ENCODE peak calls at places on chromosomes 2 and 18, in six cellular contexts. K, G, P, O, Q and L are unnamed samples.

GRCh38 chr18:36181386-36181785 is 5.9 kb upstream of the MOCOS start:
- DNase-seq in O (no peak), Q (no peak), K (no peak), G (no peak), P (no peak), L (peak; percentile 20)

GRCh38 chr2:234564719-234565118 is 67.8 kb upstream of the ARL4C start:
- DNase-seq in P (peak; percentile 80), Q (no peak), O (no peak), G (no peak), K (no peak), L (no peak)

GRCh38 chr18:6891788-6892187 is 162.3 kb downstream of the ARHGAP28 start:
- DNase-seq in Q (no peak), G (no peak), K (no peak), P (peak; percentile 56), O (no peak), L (no peak)

GRCh38 chr18:62091487-62092120 is 95.3 kb downstream of the PIGN start:
- DNase-seq in Q (no peak), P (no peak), K (no peak), O (no peak), G (no peak), L (no peak)

GRCh38 chr18:28095041-28095440 is 81.9 kb downstream of the CDH2 start:
- DNase-seq in P (peak; percentile 77), O (no peak), K (no peak), G (no peak), Q (no peak), L (no peak)

GRCh38 chr2:147614491-147614890 is 230.3 kb upstream of the ACVR2A start:
- DNase-seq in O (no peak), P (no peak), G (no peak), Q (no peak), K (no peak), L (no peak)

GRCh38 chr2:67510745-67511144 is 113.6 kb downstream of the ETAA1 start:
- DNase-seq in G (no peak), K (no peak), Q (no peak), P (peak; percentile 42), O (no peak), L (no peak)

GRCh38 chr18:36757081-36757480 is 71.7 kb downstream of the TPGS2 start:
- DNase-seq in O (no peak), P (peak; percentile 80), K (no peak), Q (peak; percentile 66), G (peak; percentile 27), L (peak; percentile 70)

GRCh38 chr2:148569221-148569620 is 75.3 kb upstream of the EPC2 start:
- DNase-seq in K (no peak), O (no peak), G (no peak), Q (no peak), P (no peak), L (no peak)

GRCh38 chr2:203061346-203061745 is 46.7 kb downstream of the NBEAL1 start:
- DNase-seq in O (no peak), G (peak; percentile 48), P (peak; percentile 84), Q (peak; percentile 90), K (peak; percentile 3), L (peak; percentile 77)

GRCh38 chr2:71455011-71455740 is 1.8 kb downstream of the DYSF start:
- DNase-seq in K (no peak), P (no peak), G (no peak), Q (no peak), O (peak; percentile 50), L (no peak)

GRCh38 chr2:215950009-215950408 is 63.3 kb downstream of the MREG start:
- DNase-seq in O (no peak), Q (peak; percentile 63), G (no peak), K (no peak), P (peak; percentile 67), L (no peak)

GRCh38 chr2:216351172-216351925 is 20.9 kb downstream of the MARCHF4 start:
- DNase-seq in O (no peak), K (no peak), Q (peak; percentile 76), P (peak; percentile 40), G (no peak), L (no peak)

GRCh38 chr2:64331430-64331700 is 122.6 kb upstream of the LGALSL start:
- DNase-seq in K (no peak), O (peak; percentile 76), G (no peak), P (no peak), Q (no peak), L (no peak)

GRCh38 chr18:49023281-49023937 is 72.6 kb upstream of the SMAD7 start:
- DNase-seq in Q (no peak), K (no peak), O (peak; percentile 25), G (no peak), P (no peak), L (no peak)

GRCh38 chr2:190415794-190416729 is 7.9 kb downstream of the MFSD6 start:
- DNase-seq in K (no peak), P (no peak), Q (no peak), G (no peak), O (no peak), L (no peak)

GRCh38 chr2:152566034-152566727 is 151.1 kb downstream of the PRPF40A start:
- DNase-seq in K (no peak), Q (no peak), O (no peak), G (no peak), P (no peak), L (peak; percentile 39)

GRCh38 chr2:62042944-62043343 is 137.5 kb downstream of the COMMD1 start:
- DNase-seq in K (no peak), O (no peak), G (no peak), P (peak; percentile 23), Q (no peak), L (peak; percentile 46)

GRCh38 chr2:166376488-166376828 is 714 bp upstream of the SCN9A start:
- DNase-seq in P (no peak), O (no peak), K (no peak), G (no peak), Q (no peak), L (peak; percentile 13)

GRCh38 chr2:155080394-155080793 is 381.9 kb downstream of the KCNJ3 start:
- DNase-seq in Q (no peak), O (no peak), K (no peak), P (no peak), G (no peak), L (no peak)

GRCh38 chr2:204913854-204914464 is 368.7 kb downstream of the PARD3B start:
- DNase-seq in Q (no peak), G (no peak), O (peak; percentile 49), K (no peak), P (no peak), L (no peak)

GRCh38 chr2:15050483-15050882 is 418.0 kb downstream of the LRATD1 start:
- DNase-seq in P (peak; percentile 81), K (no peak), Q (no peak), G (no peak), O (no peak), L (no peak)

GRCh38 chr2:13542061-13542460 is 825.3 kb downstream of the TRIB2 start:
- DNase-seq in O (no peak), G (no peak), Q (no peak), K (no peak), P (no peak), L (no peak)

GRCh38 chr2:143577489-143577888 is 448.3 kb downstream of the ARHGAP15 start:
- DNase-seq in G (no peak), P (no peak), K (no peak), O (no peak), Q (no peak), L (no peak)

GRCh38 chr2:240369725-240370585 is 65.5 kb upstream of the GPC1 start:
- DNase-seq in Q (peak; percentile 70), O (no peak), K (peak; percentile 10), G (no peak), P (peak; percentile 93), L (peak; percentile 97)

GRCh38 chr18:34120294-34120693 is 104.4 kb downstream of the NOL4 start:
- DNase-seq in K (no peak), P (no peak), G (no peak), Q (no peak), O (no peak), L (no peak)
- H3K14ac ChIP-seq in K (no peak overlapping the region), P (no peak overlapping the region), G (no peak overlapping the region), Q (no peak overlapping the region), O (no peak overlapping the region), L (no peak overlapping the region)

DNA sequence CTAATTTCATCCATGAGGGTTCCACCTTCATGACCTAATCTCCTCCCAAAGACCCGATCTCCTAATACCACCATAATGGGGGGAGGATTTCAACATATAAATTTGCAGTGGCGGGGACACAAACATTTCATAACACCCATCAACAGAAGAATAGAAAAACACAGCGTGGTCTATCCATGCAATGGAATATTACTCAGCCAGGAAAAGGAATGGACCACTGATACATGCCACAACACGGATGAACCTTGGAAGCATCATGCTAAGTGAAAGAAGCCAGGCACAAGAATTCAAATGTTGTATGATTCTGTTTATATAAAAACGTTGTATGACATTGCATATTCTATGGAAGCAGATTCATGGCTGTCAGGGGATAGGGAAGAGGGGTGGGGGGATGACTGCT is 2.7 kb downstream of the PRLH start:
- DNase-seq in K (no peak), P (no peak), G (no peak), O (no peak), Q (no peak), L (no peak)
- H4K91ac ChIP-seq in K (no peak overlapping the region), P (no peak overlapping the region), G (no peak overlapping the region), O (no peak overlapping the region), Q (no peak overlapping the region), L (no peak overlapping the region)

DNA sequence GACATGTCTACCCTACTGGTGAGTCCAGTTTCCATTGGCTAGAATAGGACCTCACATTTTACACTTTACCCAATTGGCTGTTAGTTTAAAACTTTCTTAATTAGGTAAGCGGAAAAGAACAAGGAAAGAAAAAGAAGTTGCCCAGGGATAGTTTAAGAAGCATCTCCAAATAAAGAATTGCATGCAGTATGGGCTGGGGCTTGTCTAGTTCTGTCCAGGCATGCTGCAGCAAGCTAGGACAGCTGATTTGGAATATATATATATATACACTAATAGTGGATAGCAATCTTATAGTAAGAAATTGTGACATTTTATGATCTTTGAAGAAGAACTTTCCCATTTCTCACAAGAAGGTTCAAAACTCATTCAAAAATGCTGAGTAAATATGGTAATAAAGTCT is 90.0 kb upstream of the ERBB4 start:
- DNase-seq in K (no peak), P (no peak), Q (no peak), G (no peak), O (no peak), L (no peak)
- H3K14ac ChIP-seq in K (no peak overlapping the region), P (no peak overlapping the region), Q (no peak overlapping the region), G (no peak overlapping the region), O (no peak overlapping the region), L (no peak overlapping the region)

GRCh38 chr2:60979231-60979630 is 38.3 kb upstream of the PEX13 start:
- DNase-seq in G (no peak), Q (no peak), O (no peak), P (no peak), K (no peak), L (no peak)

GRCh38 chr2:60980031-60980815 is 37.3 kb upstream of the PEX13 start:
- DNase-seq in P (no peak), Q (no peak), G (no peak), O (no peak), K (no peak), L (no peak)

GRCh38 chr2:60989256-60989655 is 28.3 kb upstream of the PEX13 start:
- DNase-seq in O (no peak), Q (no peak), P (no peak), K (no peak), G (no peak), L (no peak)

GRCh38 chr2:60987041-60987440 is 30.5 kb upstream of the PEX13 start:
- DNase-seq in K (no peak), Q (no peak), O (no peak), G (no peak), P (no peak), L (no peak)

DNA sequence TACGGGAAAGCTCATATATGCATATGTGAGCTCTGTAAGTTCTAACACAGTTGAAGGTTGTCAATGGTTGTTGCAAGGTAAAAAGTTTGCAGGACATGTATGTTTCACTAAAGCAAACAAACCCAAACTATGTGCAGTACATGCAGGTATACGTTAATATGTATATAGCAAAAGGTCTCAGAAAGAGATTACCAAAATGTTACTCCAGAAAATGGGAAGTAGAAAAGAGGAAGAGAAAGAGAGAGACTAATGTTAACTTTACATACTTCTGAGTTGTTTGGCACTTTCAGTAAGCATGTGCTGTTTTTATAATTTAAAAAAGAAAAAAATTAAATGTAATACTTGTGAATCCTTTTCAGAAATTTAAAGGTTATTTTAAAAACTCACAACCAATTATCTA is 32.8 kb upstream of the PEX13 start:
- DNase-seq in G (no peak), O (no peak), Q (no peak), P (no peak), K (no peak), L (no peak)
- H4K91ac ChIP-seq in G (no peak overlapping the region), O (no peak overlapping the region), Q (no peak overlapping the region), P (no peak overlapping the region), K (no peak overlapping the region), L (no peak overlapping the region)